ENCODE peak calls at places on chromosomes 12 and 14, in five cellular contexts. One of them, this sample, is unnamed.

GRCh38 chr14:52112336-52113018 is 43.6 kb upstream of the NID2 start:
- DNase-seq in MM.1S: no peak
- DNase-seq in lung: no peak
- DNase-seq in cardiac muscle cell: no peak
- DNase-seq in heart left ventricle: no peak
- DNase-seq in this sample: no peak

GRCh38 chr14:95327558-95328374 is 8.1 kb upstream of the CLMN start:
- DNase-seq in MM.1S: peak
- DNase-seq in lung: no peak
- DNase-seq in cardiac muscle cell: no peak
- DNase-seq in heart left ventricle: no peak
- DNase-seq in this sample: no peak

GRCh38 chr14:49623941-49624806 is 3.6 kb downstream of the MGAT2 start:
- DNase-seq in MM.1S: peak
- DNase-seq in lung: no peak
- DNase-seq in cardiac muscle cell: no peak
- DNase-seq in heart left ventricle: no peak
- DNase-seq in this sample: no peak

GRCh38 chr12:49809369-49810158 is 18.6 kb downstream of the NCKAP5L start:
- DNase-seq in MM.1S: no peak
- DNase-seq in lung: peak
- DNase-seq in cardiac muscle cell: peak
- DNase-seq in heart left ventricle: no peak
- DNase-seq in this sample: no peak

GRCh38 chr12:13247596-13247995 is 51.1 kb downstream of the EMP1 start:
- DNase-seq in MM.1S: no peak
- DNase-seq in lung: no peak
- DNase-seq in cardiac muscle cell: no peak
- DNase-seq in heart left ventricle: no peak
- DNase-seq in this sample: no peak

GRCh38 chr12:22282283-22282682 is 52.2 kb downstream of the ST8SIA1 start:
- DNase-seq in MM.1S: no peak
- DNase-seq in lung: no peak
- DNase-seq in cardiac muscle cell: no peak
- DNase-seq in heart left ventricle: no peak
- DNase-seq in this sample: no peak

GRCh38 chr14:100391777-100392176 is 68.6 kb downstream of the SLC25A47 start:
- DNase-seq in MM.1S: no peak
- DNase-seq in lung: no peak
- DNase-seq in cardiac muscle cell: no peak
- DNase-seq in heart left ventricle: no peak
- DNase-seq in this sample: no peak

GRCh38 chr14:51442513-51443175 is 202.6 kb downstream of the TMX1 start:
- DNase-seq in MM.1S: no peak
- DNase-seq in lung: no peak
- DNase-seq in cardiac muscle cell: no peak
- DNase-seq in heart left ventricle: no peak
- DNase-seq in this sample: no peak

GRCh38 chr14:100022772-100023451 is 42.3 kb upstream of the EVL start:
- DNase-seq in MM.1S: no peak
- DNase-seq in lung: no peak
- DNase-seq in cardiac muscle cell: no peak
- DNase-seq in heart left ventricle: no peak
- DNase-seq in this sample: no peak

GRCh38 chr12:100110276-100110675 is 32.4 kb downstream of the BLTP3B start:
- DNase-seq in MM.1S: no peak
- DNase-seq in lung: no peak
- DNase-seq in cardiac muscle cell: no peak
- DNase-seq in heart left ventricle: no peak
- DNase-seq in this sample: no peak

GRCh38 chr12:10171954-10172353 is at the start of gene OLR1:
- DNase-seq in MM.1S: no peak
- DNase-seq in lung: no peak
- DNase-seq in cardiac muscle cell: no peak
- DNase-seq in heart left ventricle: no peak
- DNase-seq in this sample: no peak

GRCh38 chr12:123621101-123621500 is 12.4 kb downstream of the EIF2B1 start:
- DNase-seq in MM.1S: no peak
- DNase-seq in lung: no peak
- DNase-seq in cardiac muscle cell: no peak
- DNase-seq in heart left ventricle: no peak
- DNase-seq in this sample: no peak

GRCh38 chr14:72545411-72546311 is 348.2 kb downstream of the DPF3 start:
- DNase-seq in MM.1S: no peak
- DNase-seq in lung: no peak
- DNase-seq in cardiac muscle cell: no peak
- DNase-seq in heart left ventricle: no peak
- DNase-seq in this sample: no peak

GRCh38 chr14:101365329-101366158 is 195.8 kb upstream of the DIO3 start:
- DNase-seq in MM.1S: no peak
- DNase-seq in lung: no peak
- DNase-seq in cardiac muscle cell: no peak
- DNase-seq in heart left ventricle: no peak
- DNase-seq in this sample: no peak

GRCh38 chr12:122046145-122046544 is 24.5 kb downstream of the BCL7A start:
- DNase-seq in MM.1S: no peak
- DNase-seq in lung: no peak
- DNase-seq in cardiac muscle cell: no peak
- DNase-seq in heart left ventricle: no peak
- DNase-seq in this sample: no peak

GRCh38 chr14:95685978-95686922 is at the start of gene TCL1B:
- DNase-seq in MM.1S: no peak
- DNase-seq in lung: no peak
- DNase-seq in cardiac muscle cell: no peak
- DNase-seq in heart left ventricle: no peak
- DNase-seq in this sample: no peak

GRCh38 chr14:61854898-61855297 is 92.7 kb downstream of the SNAPC1 start:
- DNase-seq in MM.1S: no peak
- DNase-seq in lung: no peak
- DNase-seq in cardiac muscle cell: no peak
- DNase-seq in heart left ventricle: no peak
- DNase-seq in this sample: no peak

GRCh38 chr14:40221428-40221827 is 789.2 kb upstream of the FBXO33 start:
- DNase-seq in MM.1S: no peak
- DNase-seq in lung: no peak
- DNase-seq in cardiac muscle cell: no peak
- DNase-seq in heart left ventricle: no peak
- DNase-seq in this sample: peak

GRCh38 chr14:59776468-59776867 is 94.1 kb downstream of the RTN1 start:
- DNase-seq in MM.1S: no peak
- DNase-seq in lung: no peak
- DNase-seq in cardiac muscle cell: no peak
- DNase-seq in heart left ventricle: no peak
- DNase-seq in this sample: no peak

GRCh38 chr14:104510794-104511611 is 68.6 kb upstream of the C14orf180 start:
- DNase-seq in MM.1S: no peak
- DNase-seq in lung: no peak
- DNase-seq in cardiac muscle cell: no peak
- DNase-seq in heart left ventricle: peak
- DNase-seq in this sample: peak

GRCh38 chr12:45599196-45599595 is 130.3 kb upstream of the ARID2 start:
- DNase-seq in MM.1S: no peak
- DNase-seq in lung: no peak
- DNase-seq in cardiac muscle cell: no peak
- DNase-seq in heart left ventricle: no peak
- DNase-seq in this sample: no peak

GRCh38 chr12:119204137-119204536 is 25.4 kb downstream of the HSPB8 start:
- DNase-seq in MM.1S: no peak
- DNase-seq in lung: no peak
- DNase-seq in cardiac muscle cell: no peak
- DNase-seq in heart left ventricle: peak
- DNase-seq in this sample: no peak
- TF ChIP-seq CTCF in MM.1S: no peak
- TF ChIP-seq CTCF in lung: no peak
- TF ChIP-seq CTCF in cardiac muscle cell: no peak
- TF ChIP-seq CTCF in heart left ventricle: no peak
- TF ChIP-seq CTCF in this sample: no peak

DNA sequence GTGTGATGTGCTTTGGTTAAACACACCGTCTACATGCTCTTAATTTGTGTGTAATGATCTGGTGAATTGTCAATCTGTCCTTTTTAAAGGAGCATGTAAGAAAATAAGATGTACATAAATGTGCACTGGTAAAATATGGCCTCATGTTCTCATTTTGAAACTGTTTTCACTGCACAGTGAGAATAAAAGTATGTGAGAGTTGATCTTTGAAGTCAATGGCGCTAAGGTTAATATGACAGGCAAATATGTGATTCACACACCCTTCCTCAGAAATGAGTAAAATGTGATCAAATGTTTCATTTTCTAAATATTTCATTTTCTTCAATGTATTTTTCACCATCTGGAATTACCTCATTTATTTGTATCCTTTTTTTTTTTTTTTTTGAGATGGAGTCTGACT is 8.3 kb upstream of the RNU6-7 start:
- DNase-seq in MM.1S: no peak
- DNase-seq in lung: no peak
- DNase-seq in cardiac muscle cell: no peak
- DNase-seq in heart left ventricle: no peak
- DNase-seq in this sample: no peak
- H3K27ac ChIP-seq in MM.1S: no peak
- H3K27ac ChIP-seq in lung: no peak
- H3K27ac ChIP-seq in cardiac muscle cell: no peak
- H3K27ac ChIP-seq in heart left ventricle: no peak
- H3K27ac ChIP-seq in this sample: no peak

DNA sequence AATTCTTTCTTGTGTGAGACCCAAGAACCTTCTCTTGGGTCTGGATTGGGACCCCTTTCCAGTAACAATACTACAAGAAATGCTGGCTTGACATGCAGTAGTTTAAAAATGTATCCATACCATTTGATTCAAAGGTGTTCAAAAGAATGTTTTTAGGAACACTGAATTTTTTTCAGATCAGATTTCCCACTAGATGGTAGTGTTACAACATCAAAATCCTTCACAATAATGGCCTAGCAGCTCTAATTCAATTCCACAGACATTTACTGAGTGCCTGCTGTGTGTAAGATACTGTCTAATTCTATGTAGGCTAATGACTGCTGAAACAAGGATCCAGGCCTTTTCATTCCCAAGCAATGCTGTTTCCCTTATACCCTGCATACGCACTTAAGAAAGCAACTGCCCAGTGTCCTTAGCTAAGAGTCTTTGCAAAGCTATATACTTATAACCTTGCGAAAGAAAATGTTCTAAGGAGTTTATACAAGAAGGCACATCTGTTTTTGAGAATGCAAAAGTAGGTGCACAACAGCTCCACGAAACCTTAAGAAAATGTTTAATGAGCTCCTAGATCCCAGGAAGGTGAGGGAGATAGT is 50.7 kb upstream of the PKP2 start:
- DNase-seq in MM.1S: peak
- DNase-seq in lung: no peak
- DNase-seq in cardiac muscle cell: peak
- DNase-seq in heart left ventricle: no peak
- DNase-seq in this sample: no peak
- TF ChIP-seq CTCF in MM.1S: peak
- TF ChIP-seq CTCF in lung: no peak
- TF ChIP-seq CTCF in cardiac muscle cell: peak
- TF ChIP-seq CTCF in heart left ventricle: no peak
- TF ChIP-seq CTCF in this sample: no peak

DNA sequence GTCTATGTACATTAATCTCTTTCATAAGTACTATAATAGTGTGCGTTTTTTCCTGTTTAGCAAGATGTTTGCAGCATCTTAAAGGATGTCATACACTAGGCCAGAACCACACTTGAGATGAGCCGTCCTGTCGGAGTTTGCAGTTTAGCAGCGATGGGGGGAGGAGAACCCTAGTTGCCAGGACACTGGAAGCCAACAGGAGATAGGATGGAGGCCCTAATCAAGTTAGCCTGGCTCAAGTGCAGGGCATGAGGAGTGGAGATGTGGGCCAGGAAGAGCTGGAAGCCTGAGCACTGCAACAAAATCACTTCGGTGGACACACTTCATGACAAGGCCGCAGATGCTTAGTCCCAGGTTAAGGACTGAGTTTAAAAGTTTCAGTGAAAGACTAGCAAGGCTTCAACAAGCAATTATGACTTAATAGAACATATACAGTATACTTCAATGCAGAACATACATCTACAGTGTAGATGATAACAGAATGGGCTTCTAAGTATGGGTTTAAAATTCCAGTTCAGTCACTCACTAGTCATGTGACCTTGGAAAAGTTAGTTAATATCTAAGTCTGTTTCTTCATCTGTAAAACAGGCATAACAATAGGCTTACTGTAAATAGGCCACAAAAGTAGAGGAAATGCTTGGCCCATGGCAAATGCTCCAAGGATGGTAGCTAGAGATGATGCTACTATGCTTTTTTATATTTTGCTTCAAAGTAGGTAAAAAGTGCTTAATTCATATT is 77.1 kb downstream of the PTPN21 start:
- DNase-seq in MM.1S: no peak
- DNase-seq in lung: no peak
- DNase-seq in cardiac muscle cell: no peak
- DNase-seq in heart left ventricle: peak
- DNase-seq in this sample: no peak
- H3K27ac ChIP-seq in MM.1S: no peak
- H3K27ac ChIP-seq in lung: no peak
- H3K27ac ChIP-seq in cardiac muscle cell: peak
- H3K27ac ChIP-seq in heart left ventricle: no peak
- H3K27ac ChIP-seq in this sample: no peak

GRCh38 chr12:114476159-114476558 is 70.2 kb upstream of the TBX5 start:
- DNase-seq in MM.1S: no peak
- DNase-seq in lung: no peak
- DNase-seq in cardiac muscle cell: peak
- DNase-seq in heart left ventricle: no peak
- DNase-seq in this sample: no peak
- TF ChIP-seq CTCF in MM.1S: no peak
- TF ChIP-seq CTCF in lung: no peak
- TF ChIP-seq CTCF in cardiac muscle cell: peak
- TF ChIP-seq CTCF in heart left ventricle: peak
- TF ChIP-seq CTCF in this sample: peak

DNA sequence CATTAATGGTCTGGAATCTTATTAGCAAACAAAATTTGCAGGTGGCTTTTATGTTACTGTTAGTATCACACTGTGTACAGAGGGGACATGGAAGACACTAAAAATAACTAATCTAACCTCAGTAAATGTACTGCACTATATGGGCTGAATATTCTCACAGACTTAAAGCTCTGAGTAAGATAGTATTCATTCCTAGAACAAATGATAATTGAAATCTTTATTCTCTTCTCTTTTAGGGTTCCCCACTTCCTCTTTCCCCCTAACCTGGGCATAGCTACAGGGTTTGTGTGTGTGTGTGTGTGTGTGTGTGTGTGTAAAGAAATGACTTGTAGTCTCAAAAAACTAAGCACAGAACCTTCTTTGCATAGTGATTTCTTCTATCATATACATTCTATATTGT is 21.4 kb upstream of the HECTD1 start:
- DNase-seq in MM.1S: no peak
- DNase-seq in lung: no peak
- DNase-seq in cardiac muscle cell: no peak
- DNase-seq in heart left ventricle: no peak
- DNase-seq in this sample: no peak
- H3K27ac ChIP-seq in MM.1S: no peak
- H3K27ac ChIP-seq in lung: peak
- H3K27ac ChIP-seq in cardiac muscle cell: peak
- H3K27ac ChIP-seq in heart left ventricle: peak
- H3K27ac ChIP-seq in this sample: peak

This sample was measured in prostate gland.